ENCODE peak calls at places on chromosomes 2 and 18, in nine cellular contexts. Z is lower leg skin; B is skeletal muscle cell; S is DMS 273 treated with DMSO at 0.1 percent for 48 hours; R is AG08395; J is Calu3; Q is transverse colon; D is HTR-8/SVneo; I is CD8-positive, alpha-beta T cell. H is an unnamed sample.
A peak's percentile ranks its signal among the peaks of the same experiment; 100 is the strongest.

GRCh38 chr18:69968073-69968472 is 20.4 kb upstream of the CD226 start:
- DNase-seq in Z (no peak), B (no peak), S (no peak), R (no peak), J (no peak), Q (no peak), D (no peak), I (no peak), H (no peak)

GRCh38 chr18:46169464-46169941 is 65.3 kb downstream of the HAUS1 start:
- DNase-seq in Z (no peak), B (no peak), S (no peak), R (peak; percentile 74), J (no peak), Q (no peak), D (no peak), I (no peak), H (no peak)

GRCh38 chr2:234147335-234147861 is 96.9 kb downstream of the SPP2 start:
- DNase-seq in Z (no peak), B (no peak), S (no peak), R (no peak), J (no peak), Q (no peak), D (no peak), I (no peak), H (no peak)

GRCh38 chr18:21110667-21111350 is 804 bp downstream of the ROCK1 start:
- DNase-seq in Z (no peak), B (no peak), S (no peak), R (no peak), J (peak; percentile 37), Q (peak; percentile 67), D (no peak), I (peak; percentile 56), H (no peak)

GRCh38 chr2:169696381-169696780 is 2.1 kb downstream of the PHOSPHO2 start:
- DNase-seq in Z (no peak), B (no peak), S (no peak), R (no peak), J (no peak), Q (no peak), D (no peak), I (no peak), H (no peak)

GRCh38 chr2:240626531-240627300 is 1.4 kb downstream of the GPR35 start:
- DNase-seq in Z (no peak), B (no peak), S (no peak), R (no peak), J (no peak), Q (peak; percentile 49), D (no peak), I (no peak), H (no peak)

GRCh38 chr2:163637876-163638275 is 97.9 kb downstream of the FIGN start:
- DNase-seq in Z (no peak), B (no peak), S (no peak), R (no peak), J (no peak), Q (no peak), D (no peak), I (no peak), H (no peak)

GRCh38 chr2:216866515-216867095 is 6.7 kb upstream of the TNP1 start:
- DNase-seq in Z (no peak), B (no peak), S (no peak), R (no peak), J (no peak), Q (no peak), D (no peak), I (no peak), H (no peak)

GRCh38 chr2:64567473-64567872 is 43.3 kb downstream of the AFTPH start:
- DNase-seq in Z (no peak), B (no peak), S (no peak), R (no peak), J (no peak), Q (no peak), D (no peak), I (no peak), H (no peak)

GRCh38 chr2:47950340-47951280 is 44.3 kb upstream of the FBXO11 start:
- DNase-seq in Z (no peak), B (peak; percentile 1), S (no peak), R (no peak), J (no peak), Q (no peak), D (no peak), I (no peak), H (no peak)

GRCh38 chr2:42063383-42064171 is 15.8 kb downstream of the PKDCC start:
- DNase-seq in Z (no peak), B (peak; percentile 45), S (no peak), R (peak; percentile 83), J (no peak), Q (no peak), D (no peak), I (no peak), H (no peak)

GRCh38 chr2:226721541-226721940 is 78.1 kb downstream of the IRS1 start:
- DNase-seq in Z (peak; percentile 35), B (no peak), S (no peak), R (peak; percentile 35), J (no peak), Q (no peak), D (no peak), I (no peak), H (no peak)

GRCh38 chr2:13067508-13067907 is 350.8 kb downstream of the TRIB2 start:
- DNase-seq in Z (no peak), B (no peak), S (no peak), R (no peak), J (no peak), Q (no peak), D (no peak), I (no peak), H (no peak)

GRCh38 chr2:170276926-170277571 is 99.1 kb downstream of the MYO3B start:
- DNase-seq in Z (no peak), B (no peak), S (no peak), R (no peak), J (no peak), Q (no peak), D (no peak), I (no peak), H (no peak)

GRCh38 chr2:35185861-35186412 is 1169.6 kb upstream of the CRIM1 start:
- DNase-seq in Z (no peak), B (no peak), S (no peak), R (no peak), J (no peak), Q (no peak), D (no peak), I (no peak), H (no peak)

GRCh38 chr2:7860693-7861092 is 821.2 kb upstream of the ID2 start:
- DNase-seq in Z (no peak), B (no peak), S (peak; percentile 8), R (no peak), J (no peak), Q (no peak), D (no peak), I (no peak), H (no peak)

GRCh38 chr2:111178730-111179405 is 58.2 kb downstream of the BCL2L11 start:
- DNase-seq in Z (no peak), B (no peak), S (no peak), R (peak; percentile 27), J (peak; percentile 12), Q (no peak), D (no peak), I (no peak), H (no peak)

GRCh38 chr2:201852878-201853415 is 46.6 kb downstream of the CDK15 start:
- DNase-seq in Z (no peak), B (no peak), S (no peak), R (no peak), J (no peak), Q (no peak), D (no peak), I (no peak), H (no peak)

GRCh38 chr2:170313636-170314348 is 135.8 kb downstream of the MYO3B start:
- DNase-seq in Z (no peak), B (no peak), S (no peak), R (peak; percentile 17), J (no peak), Q (no peak), D (no peak), I (no peak), H (no peak)

GRCh38 chr2:182055993-182056392 is 70.3 kb downstream of the PPP1R1C start:
- DNase-seq in Z (no peak), B (no peak), S (no peak), R (no peak), J (no peak), Q (no peak), D (no peak), I (no peak), H (no peak)

GRCh38 chr2:96546321-96546720 is 9.8 kb downstream of the ARID5A start:
- DNase-seq in Z (no peak), B (no peak), S (no peak), R (no peak), J (no peak), Q (no peak), D (no peak), I (no peak), H (no peak)

GRCh38 chr2:236281423-236281822 is 17.2 kb upstream of the ASB18 start:
- DNase-seq in Z (no peak), B (no peak), S (no peak), R (no peak), J (no peak), Q (no peak), D (no peak), I (no peak), H (no peak)

GRCh38 chr2:139142252-139142651 is 362.1 kb upstream of the NXPH2 start:
- DNase-seq in Z (no peak), B (no peak), S (no peak), R (no peak), J (peak; percentile 15), Q (no peak), D (no peak), I (no peak), H (no peak)

GRCh38 chr2:142868281-142868762 is 9.1 kb upstream of the KYNU start:
- DNase-seq in Z (peak; percentile 85), B (no peak), S (no peak), R (peak; percentile 34), J (peak; percentile 86), Q (peak; percentile 77), D (no peak), I (no peak), H (no peak)

GRCh38 chr2:655626-656025 is 21.6 kb downstream of the TMEM18 start:
- DNase-seq in Z (no peak), B (no peak), S (no peak), R (peak; percentile 47), J (no peak), Q (no peak), D (no peak), I (no peak), H (no peak)